ENCODE peak calls at places on chromosomes 12 and 14, in six cellular contexts. P is HT1080; U is NCI-H460; J is stimulated activated CD4-positive, alpha-beta T cell treated with anti-CD3 and anti-CD28 coated beads, Interleukin-2, amount 100 ng/mL, for 4 hours; H is LNCaP clone FGC; S is GM12865. A is an unnamed sample.

GRCh38 chr14:58784946-58785345 is 147.2 kb downstream of the DACT1 start:
- DNase-seq in J (no peak), U (no peak), P (no peak), S (no peak), H (peak), A (no peak)

GRCh38 chr14:101665478-101666078 is 95.9 kb upstream of the PPP2R5C start:
- DNase-seq in H (peak), P (peak), U (peak), J (no peak), S (peak), A (peak)

GRCh38 chr12:90816353-90817089 is 138.5 kb downstream of the CCER1 start:
- DNase-seq in H (no peak), J (no peak), S (no peak), P (peak), U (no peak), A (no peak)

GRCh38 chr12:49534806-49535278 is 4.0 kb upstream of the KCNH3 start:
- DNase-seq in H (no peak), J (no peak), S (no peak), U (no peak), P (no peak), A (no peak)

GRCh38 chr12:112419269-112420133 is 754 bp downstream of the PTPN11 start:
- DNase-seq in P (peak), S (peak), J (peak), U (peak), H (no peak), A (peak)

GRCh38 chr12:95393191-95393790 is 80.7 kb upstream of the METAP2 start:
- DNase-seq in H (no peak), U (no peak), J (no peak), S (no peak), P (no peak), A (no peak)

GRCh38 chr12:116964740-116965090 is 54.0 kb downstream of the FBXW8 start:
- DNase-seq in S (no peak), U (no peak), P (no peak), J (no peak), H (no peak), A (no peak)

GRCh38 chr12:1929985-1930815 is 11.7 kb upstream of the CACNA2D4 start:
- DNase-seq in P (no peak), U (no peak), H (no peak), J (no peak), S (no peak), A (no peak)

GRCh38 chr14:96052541-96053105 is 13.5 kb downstream of the C14orf132 start:
- DNase-seq in U (no peak), P (peak), J (no peak), H (no peak), S (no peak), A (no peak)

GRCh38 chr14:37246427-37246829 is 48.7 kb downstream of the MIPOL1 start:
- DNase-seq in U (peak), H (peak), S (peak), P (peak), J (no peak), A (no peak)

GRCh38 chr12:125330645-125331341 is 265.6 kb downstream of the AACS start:
- DNase-seq in P (peak), U (peak), S (peak), H (no peak), J (peak), A (peak)

GRCh38 chr14:92122351-92122677 is 545 bp downstream of the CPSF2 start:
- DNase-seq in U (peak), H (no peak), J (no peak), S (peak), P (peak), A (no peak)

GRCh38 chr14:78697341-78697740 is 527.2 kb downstream of the NRXN3 start:
- DNase-seq in H (peak), J (no peak), P (peak), S (peak), U (peak), A (no peak)

GRCh38 chr12:22255097-22255496 is 79.4 kb downstream of the ST8SIA1 start:
- DNase-seq in J (no peak), S (no peak), P (no peak), H (no peak), U (no peak), A (no peak)

GRCh38 chr14:68713782-68714181 is 79.1 kb downstream of the ZFP36L1 start:
- DNase-seq in U (no peak), S (no peak), J (no peak), H (no peak), P (no peak), A (no peak)

GRCh38 chr12:121858318-121858661 is 369 bp downstream of the HPD start:
- DNase-seq in S (no peak), U (no peak), H (no peak), J (no peak), P (no peak), A (no peak)

GRCh38 chr14:74988131-74988530 is 14.6 kb upstream of the EIF2B2 start:
- DNase-seq in S (no peak), J (no peak), P (peak), H (no peak), U (no peak), A (no peak)

GRCh38 chr12:73952304-73952703 is 585.3 kb upstream of the ATXN7L3B start:
- DNase-seq in P (no peak), U (no peak), S (no peak), H (no peak), J (no peak), A (no peak)

GRCh38 chr14:23450376-23450775 is 14.9 kb upstream of the MYH7 start:
- DNase-seq in S (no peak), J (no peak), P (no peak), H (no peak), U (no peak), A (no peak)